ENCODE peak calls at places on chromosomes 2 and 18, in seven cellular contexts. S is lower lobe of right lung; V is HCT116; A is uterus; N is CD4-positive, alpha-beta memory T cell; O is naive thymus-derived CD4-positive, alpha-beta T cell; L is astrocyte. T is an unnamed sample. For H3K9me3, the result is how much of the 10 kb centered on the place peaks cover.

GRCh38 chr2:220499281-220499680 is 871.9 kb downstream of the SLC4A3 start:
- DNase-seq in N (no peak), L (peak), O (no peak), A (no peak), V (no peak), S (no peak), T (no peak)

GRCh38 chr18:8951491-8951890 is 151.0 kb upstream of the NDUFV2 start:
- DNase-seq in A (no peak), N (no peak), O (peak), S (no peak), V (no peak), L (no peak), T (no peak)

GRCh38 chr2:429142-429541 is 141.3 kb upstream of the ALKAL2 start:
- DNase-seq in V (no peak), A (no peak), O (no peak), S (no peak), L (no peak), N (no peak), T (no peak)

GRCh38 chr2:96927420-96928171 is 57.7 kb upstream of the SEMA4C start:
- DNase-seq in L (peak), S (peak), N (no peak), V (no peak), O (no peak), A (peak), T (no peak)

GRCh38 chr2:113910110-113910717 is 20.3 kb downstream of the ACTR3 start:
- DNase-seq in N (no peak), L (peak), A (no peak), S (no peak), O (no peak), V (peak), T (no peak)

GRCh38 chr2:46413111-46413510 is 66.3 kb upstream of the TMEM247 start:
- DNase-seq in V (no peak), L (no peak), N (no peak), S (no peak), A (no peak), O (no peak), T (no peak)

GRCh38 chr2:233676046-233676445 is 4.3 kb downstream of the UGT1A9 start:
- DNase-seq in S (no peak), N (no peak), L (no peak), A (no peak), O (no peak), V (no peak), T (no peak)

GRCh38 chr2:239630618-239631286 is 229.9 kb upstream of the HDAC4 start:
- DNase-seq in A (peak), V (no peak), N (no peak), L (peak), O (no peak), S (no peak), T (no peak)

GRCh38 chr2:161725297-161725696 is 101.1 kb downstream of the SLC4A10 start:
- DNase-seq in N (no peak), V (no peak), S (no peak), O (no peak), A (no peak), L (no peak), T (no peak)

GRCh38 chr18:55910328-55910727 is 322.3 kb upstream of the TCF4 start:
- DNase-seq in A (no peak), L (no peak), V (no peak), N (no peak), S (no peak), O (no peak), T (no peak)

GRCh38 chr2:215680605-215681598 is 245.0 kb upstream of the FN1 start:
- DNase-seq in A (no peak), L (peak), V (no peak), N (peak), O (peak), S (no peak), T (peak)

GRCh38 chr2:65161551-65162100 is 31.7 kb upstream of the RAB1A start:
- DNase-seq in V (no peak), O (no peak), S (no peak), A (no peak), L (no peak), N (no peak), T (no peak)

GRCh38 chr2:124343827-124344498 is 318.9 kb downstream of the CNTNAP5 start:
- DNase-seq in V (no peak), N (no peak), L (no peak), S (no peak), A (no peak), O (no peak), T (no peak)

GRCh38 chr2:135664623-135665068 is 77.0 kb upstream of the UBXN4 start:
- DNase-seq in S (no peak), L (peak), A (no peak), O (no peak), N (no peak), V (no peak), T (no peak)

GRCh38 chr18:30687501-30687900 is 355.0 kb downstream of the DSC3 start:
- DNase-seq in S (no peak), V (no peak), A (no peak), N (no peak), O (no peak), L (no peak), T (no peak)

GRCh38 chr2:205903549-205904129 is 182.3 kb downstream of the INO80D start:
- DNase-seq in O (no peak), S (no peak), A (no peak), L (no peak), N (no peak), V (peak), T (peak)

GRCh38 chr18:56036673-56037072 is 448.7 kb upstream of the TCF4 start:
- DNase-seq in L (no peak), A (no peak), O (no peak), S (no peak), N (no peak), V (no peak), T (no peak)

GRCh38 chr2:169712791-169713227 is 18.5 kb downstream of the PHOSPHO2 start:
- DNase-seq in A (no peak), V (no peak), O (no peak), N (no peak), S (no peak), L (no peak), T (no peak)
- H3K27ac ChIP-seq in A (no peak), V (no peak), O (no peak), N (no peak), S (no peak), L (no peak), T (no peak)

DNA sequence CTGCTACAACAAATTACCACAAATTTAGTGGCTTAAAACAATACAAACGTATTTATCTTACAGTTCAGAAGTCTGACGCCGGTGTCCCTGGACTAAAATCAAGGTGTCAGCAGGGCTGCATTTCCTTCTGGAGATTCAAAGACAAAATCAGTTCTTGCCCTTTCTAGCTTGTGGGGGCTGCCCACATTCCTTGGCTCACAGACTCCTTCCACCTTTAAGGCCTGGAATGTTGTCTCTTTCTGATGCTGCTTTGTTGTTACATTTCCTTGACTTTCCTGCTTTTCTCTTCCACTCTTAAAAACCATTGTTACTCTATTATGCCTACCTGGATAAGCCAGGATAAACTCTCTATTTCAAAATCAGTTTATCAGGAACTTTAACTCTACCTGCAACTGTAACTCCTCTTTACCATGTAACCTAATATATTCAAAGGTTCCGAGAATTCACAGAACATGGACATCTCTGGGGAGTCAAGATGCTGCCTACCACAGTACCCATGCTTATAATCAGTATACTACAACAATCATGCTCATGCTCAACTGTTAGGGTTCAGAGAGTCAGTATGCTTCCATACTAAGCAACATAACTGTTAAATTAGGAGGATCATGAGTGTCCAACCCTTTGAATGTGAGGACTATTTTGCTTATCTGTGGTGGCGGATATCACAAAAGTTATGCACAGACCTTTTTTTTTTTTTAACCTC is 27.4 kb downstream of the YES1 start:
- DNase-seq in O (no peak), L (no peak), N (no peak), V (no peak), S (no peak), A (no peak), T (no peak)
- H3K9me3 ChIP-seq in O (under half), L (under half), N (under half), V (under half), S (under half), A (under half), T (under half)

GRCh38 chr2:189579585-189579984 is 1.0 kb downstream of the SLC40A1 start:
- DNase-seq in A (no peak), S (no peak), V (no peak), O (no peak), L (no peak), N (no peak), T (no peak)

GRCh38 chr2:189577108-189577507 is 3.5 kb downstream of the SLC40A1 start:
- DNase-seq in O (no peak), L (no peak), N (no peak), A (no peak), S (no peak), V (no peak), T (no peak)

GRCh38 chr2:189576361-189576760 is 4.2 kb downstream of the SLC40A1 start:
- DNase-seq in S (no peak), N (no peak), O (no peak), V (no peak), L (no peak), A (no peak), T (no peak)

GRCh38 chr2:189580267-189580661 is 322 bp downstream of the SLC40A1 start:
- DNase-seq in S (peak), A (peak), N (no peak), O (peak), V (no peak), L (peak), T (peak)

DNA sequence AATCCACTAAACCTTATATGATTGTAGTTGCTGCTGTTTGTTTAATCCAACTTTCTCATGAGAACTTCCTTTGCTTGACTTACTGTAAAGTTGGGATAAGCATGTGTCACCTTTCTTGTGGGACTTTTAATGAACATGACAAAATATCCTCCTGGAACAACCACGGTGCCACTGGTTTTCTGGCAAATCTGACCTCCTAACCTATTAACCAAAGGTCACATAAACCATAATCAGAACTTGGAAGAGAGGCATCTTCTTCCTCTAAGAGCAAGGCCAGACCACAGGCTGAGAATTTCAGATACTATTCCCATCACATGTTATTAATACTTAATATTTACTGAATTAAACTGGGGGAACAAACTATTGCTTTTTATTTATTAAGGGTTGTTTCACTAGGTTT is 2.3 kb downstream of the SLC40A1 start:
- DNase-seq in V (no peak), A (no peak), S (no peak), N (no peak), L (no peak), O (no peak), T (no peak)
- H3K4me3 ChIP-seq in V (no peak), A (peak), S (peak), N (no peak), L (no peak), O (no peak), T (no peak)

GRCh38 chr18:49047540-49047939 is 96.8 kb upstream of the SMAD7 start:
- DNase-seq in S (no peak), N (no peak), O (no peak), A (no peak), L (no peak), V (no peak), T (no peak)
- H3K27ac ChIP-seq in S (no peak), N (no peak), O (no peak), A (no peak), L (no peak), V (no peak), T (no peak)

GRCh38 chr2:67974564-67975430 is 88.0 kb downstream of the C1D start:
- DNase-seq in V (no peak), L (peak), N (no peak), S (peak), O (no peak), A (peak), T (no peak)

GRCh38 chr2:67982956-67983355 is 79.8 kb downstream of the C1D start:
- DNase-seq in V (no peak), L (no peak), O (no peak), S (no peak), A (no peak), N (no peak), T (no peak)

GRCh38 chr2:67977464-67977863 is 85.3 kb downstream of the C1D start:
- DNase-seq in O (no peak), S (no peak), N (no peak), L (no peak), V (no peak), A (no peak), T (no peak)
- H3K9me3 ChIP-seq in O (under half), S (under half), N (under half), L (under half), V (under half), A (under half), T (under half)